ENCODE peak calls at places on chromosomes 13 and 19, in four cellular contexts. N is BJ; M is stimulated activated CD4-positive, alpha-beta T cell treated with anti-CD3 and anti-CD28 coated beads, Interleukin-2, amount 100 ng/mL, for 48 hours; K is RWPE1. B is an unnamed sample.

GRCh38 chr19:54178581-54179261 is 5.8 kb upstream of the TMC4 start:
- DNase-seq in K (no peak), N (no peak), M (no peak), B (no peak)

GRCh38 chr19:8397746-8398721 is 7.9 kb downstream of the RAB11B start:
- DNase-seq in N (no peak), K (no peak), M (no peak), B (no peak)

GRCh38 chr13:25802579-25802978 is 249.2 kb downstream of the SHISA2 start:
- DNase-seq in M (no peak), N (no peak), K (no peak), B (no peak)

GRCh38 chr19:11887618-11888531 is at the start of gene ZNF69:
- DNase-seq in M (peak), N (peak), K (no peak), B (peak)

GRCh38 chr19:44677019-44677809 is 5.9 kb downstream of the CEACAM19 start:
- DNase-seq in K (peak), M (no peak), N (peak), B (no peak)

GRCh38 chr19:34089566-34089965 is 82.7 kb upstream of the LSM14A start:
- DNase-seq in N (no peak), M (no peak), K (no peak), B (no peak)

GRCh38 chr13:77053192-77053591 is 26.2 kb upstream of the FBXL3 start:
- DNase-seq in M (no peak), N (no peak), K (no peak), B (no peak)

GRCh38 chr19:45376045-45376724 is 5.8 kb upstream of the ERCC2 start:
- DNase-seq in K (peak), M (no peak), N (peak), B (peak)

GRCh38 chr13:30618186-30618937 is 642 bp downstream of the USPL1 start:
- DNase-seq in K (peak), N (no peak), M (peak), B (no peak)

GRCh38 chr13:102011539-102011938 is 390.3 kb downstream of the FGF14 start:
- DNase-seq in M (no peak), N (no peak), K (no peak), B (no peak)

GRCh38 chr19:45958763-45959516 is 14.7 kb downstream of the NOVA2 start:
- DNase-seq in M (no peak), K (no peak), N (no peak), B (no peak)